ENCODE peak calls at places on chromosome 19, in four cellular contexts. O, V, Q and W are unnamed samples.
A peak's percentile ranks its signal among the peaks of the same experiment; 100 is the strongest.

GRCh38 chr19:35908010-35908441 is at the start of gene TYROBP:
- DNase-seq in O (no peak), V (no peak), Q (no peak), W (no peak)

GRCh38 chr19:20422616-20423205 is 142.9 kb downstream of the ZNF737 start:
- DNase-seq in O (no peak), V (no peak), Q (no peak), W (no peak)

GRCh38 chr19:51002542-51003311 is 1.3 kb upstream of the KLK8 start:
- DNase-seq in O (peak; percentile 100), V (peak; percentile 79), Q (no peak), W (no peak)

GRCh38 chr19:51009061-51009891 is 7.9 kb upstream of the KLK8 start:
- DNase-seq in O (no peak), V (no peak), Q (no peak), W (no peak)

GRCh38 chr19:40928859-40929258 is 46.8 kb upstream of the CYP2A7 start:
- DNase-seq in O (no peak), V (no peak), Q (no peak), W (no peak)

GRCh38 chr19:3606174-3606689 is 443 bp downstream of the TBXA2R start:
- DNase-seq in O (peak; percentile 64), V (no peak), Q (no peak), W (peak; percentile 14)

GRCh38 chr19:41457241-41457640 is 14.3 kb downstream of the ERICH4 start:
- DNase-seq in O (no peak), V (no peak), Q (no peak), W (no peak)

GRCh38 chr19:2084993-2085720 is 11.0 kb downstream of the MOB3A start:
- DNase-seq in O (no peak), V (no peak), Q (no peak), W (peak; percentile 31)

GRCh38 chr19:17873661-17874422 is 2.1 kb downstream of the SLC5A5 start:
- DNase-seq in O (peak; percentile 91), V (no peak), Q (no peak), W (no peak)

GRCh38 chr19:32570081-32570785 is 10.8 kb upstream of the PDCD5 start:
- DNase-seq in O (peak; percentile 65), V (no peak), Q (peak; percentile 57), W (peak; percentile 78)

GRCh38 chr19:47253467-47253881 is 2.9 kb upstream of the CCDC9 start:
- DNase-seq in O (no peak), V (no peak), Q (peak; percentile 91), W (peak; percentile 85)

GRCh38 chr19:15290149-15290548 is 42.2 kb downstream of the BRD4 start:
- DNase-seq in O (no peak), V (no peak), Q (no peak), W (no peak)

GRCh38 chr19:29714371-29714952 is 599 bp downstream of the C19orf12 start:
- DNase-seq in O (no peak), V (no peak), Q (no peak), W (no peak)

GRCh38 chr19:35044317-35045117 is 3.0 kb downstream of the HPN start:
- DNase-seq in O (peak; percentile 75), V (no peak), Q (peak; percentile 43), W (peak; percentile 67)

GRCh38 chr19:58386576-58387337 is at the start of gene RPS5:
- DNase-seq in O (peak; percentile 98), V (peak; percentile 95), Q (peak; percentile 99), W (peak; percentile 99)

GRCh38 chr19:43651758-43652545 is 12.3 kb upstream of the CADM4 start:
- DNase-seq in O (peak; percentile 70), V (no peak), Q (peak; percentile 65), W (peak; percentile 76)

GRCh38 chr19:29450306-29450705 is 75.5 kb upstream of the VSTM2B start:
- DNase-seq in O (no peak), V (no peak), Q (no peak), W (no peak)

GRCh38 chr19:751501-752341 is 809 bp downstream of the MISP start:
- DNase-seq in O (peak; percentile 31), V (no peak), Q (peak; percentile 87), W (peak; percentile 85)

GRCh38 chr19:409515-410242 is 732 bp upstream of the C2CD4C start:
- DNase-seq in O (no peak), V (no peak), Q (no peak), W (peak; percentile 15)

GRCh38 chr19:16384688-16385087 is 60.1 kb downstream of the KLF2 start:
- DNase-seq in O (no peak), V (no peak), Q (no peak), W (no peak)

GRCh38 chr19:6161271-6161850 is 25.9 kb downstream of the ACSBG2 start:
- DNase-seq in O (peak; percentile 77), V (peak; percentile 33), Q (no peak), W (no peak)

GRCh38 chr19:50922316-50922853 is 11.2 kb upstream of the KLK4 start:
- DNase-seq in O (peak; percentile 91), V (peak; percentile 59), Q (peak; percentile 67), W (peak; percentile 91)

GRCh38 chr19:2237051-2237868 is 636 bp downstream of the SF3A2 start:
- DNase-seq in O (no peak), V (no peak), Q (no peak), W (no peak)

GRCh38 chr19:19388568-19389555 is 16.6 kb upstream of the GATAD2A start:
- DNase-seq in O (no peak), V (no peak), Q (no peak), W (no peak)

GRCh38 chr19:17121736-17122293 is 46.2 kb downstream of the MYO9B start:
- DNase-seq in O (no peak), V (no peak), Q (peak; percentile 53), W (no peak)

GRCh38 chr19:29724102-29724641 is 9.1 kb upstream of the C19orf12 start:
- DNase-seq in O (peak; percentile 61), V (no peak), Q (peak; percentile 5), W (peak; percentile 47)

GRCh38 chr19:47106819-47107200 is 6.8 kb downstream of the ZC3H4 start:
- DNase-seq in O (no peak), V (no peak), Q (peak; percentile 66), W (peak; percentile 41)

GRCh38 chr19:17560205-17560595 is 4.8 kb downstream of the COLGALT1 start:
- DNase-seq in O (no peak), V (no peak), Q (peak; percentile 93), W (no peak)

GRCh38 chr19:4327252-4327876 is 11.3 kb downstream of the STAP2 start:
- DNase-seq in O (peak; percentile 96), V (peak; percentile 89), Q (peak; percentile 13), W (peak; percentile 47)

GRCh38 chr19:8208119-8208709 is 956 bp upstream of the CERS4 start:
- DNase-seq in O (peak; percentile 76), V (no peak), Q (no peak), W (peak; percentile 3)

GRCh38 chr19:40281381-40282208 is 3.5 kb downstream of the AKT2 start:
- DNase-seq in O (no peak), V (no peak), Q (no peak), W (no peak)

GRCh38 chr19:50820549-50821247 is 2.9 kb downstream of the KLK1 start:
- DNase-seq in O (peak; percentile 67), V (no peak), Q (no peak), W (no peak)

GRCh38 chr19:11224429-11224828 is 15.0 kb upstream of the ANGPTL8 start:
- DNase-seq in O (no peak), V (no peak), Q (no peak), W (no peak)

GRCh38 chr19:56947206-56947605 is 106.7 kb upstream of the PEG3 start:
- DNase-seq in O (no peak), V (no peak), Q (no peak), W (no peak)

GRCh38 chr19:48372904-48373303 is 8.7 kb downstream of the SYNGR4 start:
- DNase-seq in O (no peak), V (no peak), Q (no peak), W (no peak)
- H3K4me1 ChIP-seq in O (no peaks in the 10 kb centered on the region), V (no peaks in the 10 kb centered on the region), Q (no peaks in the 10 kb centered on the region), W (no peaks in the 10 kb centered on the region)

GRCh38 chr19:13025819-13026477 is 30.7 kb downstream of the NFIX start:
- DNase-seq in O (no peak), V (no peak), Q (no peak), W (peak; percentile 36)

GRCh38 chr19:13026478-13026999 is 31.3 kb downstream of the NFIX start:
- DNase-seq in O (no peak), V (no peak), Q (peak; percentile 57), W (peak; percentile 76)

GRCh38 chr19:13028027-13028426 is 32.8 kb downstream of the NFIX start:
- DNase-seq in O (no peak), V (no peak), Q (no peak), W (no peak)

GRCh38 chr19:13027557-13027956 is 32.3 kb downstream of the NFIX start:
- DNase-seq in O (no peak), V (no peak), Q (no peak), W (no peak)

DNA sequence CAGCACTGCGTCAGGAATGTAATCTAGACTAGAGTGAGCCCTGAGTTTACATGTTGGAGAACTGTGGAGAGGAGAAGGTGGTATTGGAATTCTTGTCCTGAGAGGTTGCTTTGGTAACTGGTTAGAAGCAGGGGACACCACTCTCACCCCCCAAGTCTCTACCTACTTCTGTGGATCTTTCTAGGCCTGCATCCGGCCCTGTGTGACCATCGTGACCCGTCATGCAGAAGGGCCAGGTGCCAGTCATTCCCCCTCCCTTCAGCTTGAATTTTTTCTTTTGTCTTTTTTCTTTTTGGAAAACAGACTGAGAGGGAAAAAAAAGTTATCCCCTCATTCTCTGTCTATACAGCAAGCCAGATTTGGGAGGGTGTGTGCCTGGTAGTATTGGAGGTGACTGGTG is 31.8 kb downstream of the NFIX start:
- DNase-seq in O (no peak), V (no peak), Q (no peak), W (no peak)
- H3K9ac ChIP-seq in O (no peak overlapping the region), V (no peak overlapping the region), Q (peak overlapping the region; percentile 55), W (peak overlapping the region; percentile 97)

DNA sequence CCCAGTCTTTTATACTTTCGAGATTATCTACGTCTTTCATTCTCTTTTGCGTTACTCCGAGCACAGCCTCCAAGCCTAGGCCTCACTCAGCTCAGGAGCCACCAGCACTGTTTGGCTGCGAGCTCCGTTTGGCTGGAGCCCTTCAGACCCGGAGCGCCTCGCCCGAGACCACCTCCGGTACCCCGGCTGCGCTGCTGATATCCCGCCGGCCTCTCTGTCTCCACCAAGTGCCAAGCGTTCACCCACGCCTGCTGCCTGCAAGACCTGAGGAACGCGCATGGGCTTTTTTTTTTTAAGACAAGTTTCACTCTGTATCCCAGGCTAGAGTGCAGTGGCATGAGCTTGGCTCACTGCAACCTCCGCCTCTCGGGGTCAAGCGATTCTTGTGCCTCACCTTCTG is 14.1 kb upstream of the ZNF177 start:
- DNase-seq in O (no peak), V (no peak), Q (no peak), W (no peak)
- H3K9me3 ChIP-seq in O (peaks cover 77% of the 10 kb centered on the region), V (peaks cover 54% of the 10 kb centered on the region), Q (peaks cover 51% of the 10 kb centered on the region), W (peaks cover 95% of the 10 kb centered on the region)

DNA sequence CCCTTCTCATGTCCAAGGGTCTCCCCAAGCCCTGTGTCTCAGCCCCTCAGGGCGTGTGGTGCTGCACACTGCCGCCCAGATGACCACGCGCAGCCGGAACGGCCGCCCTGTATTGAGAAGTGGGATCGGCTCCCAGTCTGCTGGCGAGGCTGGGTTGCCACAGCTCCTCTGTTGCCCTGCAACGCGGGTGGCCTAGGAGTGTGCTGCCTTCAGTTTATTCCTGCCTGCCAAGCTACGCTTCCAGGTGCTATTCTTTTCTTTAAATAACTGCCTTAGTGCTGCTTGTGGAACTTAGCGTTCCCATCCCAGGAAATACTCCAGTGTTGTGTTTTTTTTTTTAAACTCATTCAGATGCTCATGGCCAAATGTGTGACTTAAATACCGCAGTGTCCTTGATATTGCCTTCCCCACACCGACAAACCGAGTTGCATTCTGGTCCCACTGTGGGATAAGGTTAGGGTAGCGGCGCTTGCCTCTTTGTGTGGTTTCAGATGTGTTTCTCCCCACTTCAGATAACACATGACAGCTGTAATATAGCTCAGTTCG is 16.6 kb downstream of the ACTN4 start:
- DNase-seq in O (no peak), V (no peak), Q (no peak), W (no peak)
- H3K4me1 ChIP-seq in O (peaks cover 45% of the 10 kb centered on the region), V (peaks cover 64% of the 10 kb centered on the region), Q (peaks cover 59% of the 10 kb centered on the region), W (peaks cover 78% of the 10 kb centered on the region)